ENCODE peak calls at places on chromosomes 5 and 9, in five cellular contexts. F is NB4; P is CD4-positive, alpha-beta T cell; T is fibroblast of villous mesenchyme; Y is right lobe of liver. H is an unnamed sample.

GRCh38 chr5:35046754-35047153 is 995 bp downstream of the AGXT2 start:
- DNase-seq in F (no peak), P (no peak), T (peak; percentile 78), Y (no peak), H (no peak)

GRCh38 chr9:87551692-87552303 is 54.1 kb downstream of the DAPK1 start:
- DNase-seq in F (no peak), P (no peak), T (no peak), Y (no peak), H (no peak)

GRCh38 chr5:136205061-136205702 is 12.2 kb upstream of the SMIM32 start:
- DNase-seq in F (no peak), P (no peak), T (no peak), Y (no peak), H (no peak)

GRCh38 chr5:128462330-128462729 is 75.7 kb downstream of the FBN2 start:
- DNase-seq in F (no peak), P (no peak), T (no peak), Y (no peak), H (no peak)

GRCh38 chr5:177557041-177557647 is 2.8 kb upstream of the FAM193B start:
- DNase-seq in F (peak; percentile 77), P (no peak), T (peak; percentile 39), Y (no peak), H (no peak)

GRCh38 chr9:79461735-79462134 is 110.0 kb upstream of the TLE4 start:
- DNase-seq in F (no peak), P (no peak), T (peak; percentile 40), Y (no peak), H (no peak)

GRCh38 chr9:132384376-132384775 is 22.3 kb downstream of the TTF1 start:
- DNase-seq in F (no peak), P (no peak), T (no peak), Y (no peak), H (no peak)

GRCh38 chr5:51806677-51807076 is 423.4 kb downstream of the ISL1 start:
- DNase-seq in F (no peak), P (no peak), T (no peak), Y (no peak), H (no peak)

GRCh38 chr9:76687861-76688374 is 76.3 kb upstream of the PCA3 start:
- DNase-seq in F (peak; percentile 47), P (no peak), T (peak; percentile 41), Y (no peak), H (no peak)

GRCh38 chr9:125690679-125691078 is 16.3 kb downstream of the MAPKAP1 start:
- DNase-seq in F (peak; percentile 84), P (no peak), T (peak; percentile 36), Y (no peak), H (no peak)

GRCh38 chr5:93607367-93608258 is 24.6 kb downstream of the NR2F1 start:
- DNase-seq in F (peak; percentile 47), P (no peak), T (peak; percentile 61), Y (peak; percentile 14), H (no peak)

GRCh38 chr5:6105350-6105749 is 273.0 kb downstream of the MED10 start:
- DNase-seq in F (no peak), P (no peak), T (no peak), Y (no peak), H (no peak)

GRCh38 chr5:108093186-108093585 is 288.7 kb downstream of the FBXL17 start:
- DNase-seq in F (peak; percentile 19), P (no peak), T (peak; percentile 24), Y (no peak), H (no peak)

GRCh38 chr5:178839319-178839704 is 20.4 kb upstream of the ZNF354B start:
- DNase-seq in F (peak; percentile 64), P (peak; percentile 42), T (peak; percentile 4), Y (peak; percentile 43), H (no peak)

GRCh38 chr5:172505403-172505759 is 51.1 kb upstream of the SH3PXD2B start:
- DNase-seq in F (no peak), P (no peak), T (no peak), Y (no peak), H (no peak)

GRCh38 chr5:88940712-88941111 is 57.7 kb upstream of the MEF2C start:
- DNase-seq in F (no peak), P (no peak), T (peak; percentile 20), Y (no peak), H (no peak)

GRCh38 chr9:70525553-70525952 is 111.1 kb upstream of the KLF9 start:
- DNase-seq in F (peak; percentile 55), P (no peak), T (peak; percentile 35), Y (no peak), H (no peak)

GRCh38 chr9:115946530-115946929 is 207.1 kb upstream of the PAPPA start:
- DNase-seq in F (no peak), P (no peak), T (peak; percentile 64), Y (no peak), H (no peak)

GRCh38 chr5:14516901-14517300 is 64.7 kb upstream of the OTULINL start:
- DNase-seq in F (no peak), P (no peak), T (no peak), Y (no peak), H (no peak)

GRCh38 chr9:99825158-99826046 is 3.7 kb downstream of the NR4A3 start:
- DNase-seq in F (peak; percentile 25), P (no peak), T (no peak), Y (peak; percentile 25), H (no peak)

GRCh38 chr5:179154991-179155955 is 95.1 kb downstream of the ZNF354C start:
- DNase-seq in F (no peak), P (no peak), T (no peak), Y (no peak), H (no peak)

GRCh38 chr9:98533866-98534265 is 174.9 kb downstream of the GABBR2 start:
- DNase-seq in F (no peak), P (no peak), T (no peak), Y (no peak), H (no peak)

GRCh38 chr9:114174876-114175771 is 19.8 kb downstream of the COL27A1 start:
- DNase-seq in F (no peak), P (no peak), T (peak; percentile 82), Y (peak; percentile 72), H (peak; percentile 52)

GRCh38 chr5:96344678-96345612 is 88.1 kb downstream of the PCSK1 start:
- DNase-seq in F (peak; percentile 65), P (no peak), T (peak; percentile 84), Y (no peak), H (no peak)

GRCh38 chr5:77076961-77077820 is 9.9 kb downstream of the ZBED3 start:
- DNase-seq in F (peak; percentile 81), P (peak; percentile 22), T (peak; percentile 61), Y (peak; percentile 70), H (peak; percentile 77)

GRCh38 chr9:89473762-89474469 is 24.0 kb downstream of the SEMA4D start:
- DNase-seq in F (no peak), P (no peak), T (peak; percentile 97), Y (no peak), H (no peak)

GRCh38 chr5:179762079-179762780 is 29.6 kb downstream of the MAML1 start:
- DNase-seq in F (peak; percentile 75), P (no peak), T (peak; percentile 73), Y (no peak), H (no peak)

GRCh38 chr9:14400658-14400995 is 86.7 kb upstream of the NFIB start:
- DNase-seq in F (peak; percentile 28), P (no peak), T (peak; percentile 66), Y (no peak), H (no peak)

GRCh38 chr5:167950126-167950721 is 341.2 kb upstream of the WWC1 start:
- DNase-seq in F (no peak), P (no peak), T (peak; percentile 92), Y (no peak), H (no peak)

GRCh38 chr5:55234171-55234700 is 828 bp upstream of the CCNO start:
- DNase-seq in F (peak; percentile 27), P (no peak), T (peak; percentile 26), Y (peak; percentile 26), H (no peak)

DNA sequence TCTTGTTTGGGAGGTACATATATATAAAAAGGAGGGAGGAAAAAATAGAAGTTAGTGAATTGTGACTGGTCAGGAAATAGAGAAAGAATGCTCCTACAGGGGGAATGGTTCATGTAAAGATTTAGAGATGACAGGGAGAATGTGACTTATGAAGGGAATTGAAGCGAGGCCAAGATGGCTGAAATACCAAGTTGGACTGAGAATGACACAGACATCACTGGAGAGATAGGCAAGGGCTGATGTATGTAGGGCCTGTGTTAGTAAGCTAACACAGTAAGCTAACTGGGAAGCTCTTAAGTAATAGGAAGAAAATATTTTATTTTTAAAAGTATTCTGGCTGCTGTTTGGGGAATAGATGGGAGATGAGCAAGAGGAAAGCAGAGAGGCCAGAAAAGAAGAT is 286.3 kb downstream of the NNT start:
- DNase-seq in F (no peak), P (no peak), T (peak; percentile 22), Y (no peak), H (no peak)
- TF ChIP-seq CTCF in F (no peak), P (no peak), T (no peak), Y (no peak), H (no peak)

GRCh38 chr9:123640792-123641222 is 284.8 kb downstream of the CRB2 start:
- DNase-seq in F (no peak), P (no peak), T (no peak), Y (no peak), H (no peak)
- TF ChIP-seq CTCF in F (no peak), P (no peak), T (no peak), Y (no peak), H (no peak)

DNA sequence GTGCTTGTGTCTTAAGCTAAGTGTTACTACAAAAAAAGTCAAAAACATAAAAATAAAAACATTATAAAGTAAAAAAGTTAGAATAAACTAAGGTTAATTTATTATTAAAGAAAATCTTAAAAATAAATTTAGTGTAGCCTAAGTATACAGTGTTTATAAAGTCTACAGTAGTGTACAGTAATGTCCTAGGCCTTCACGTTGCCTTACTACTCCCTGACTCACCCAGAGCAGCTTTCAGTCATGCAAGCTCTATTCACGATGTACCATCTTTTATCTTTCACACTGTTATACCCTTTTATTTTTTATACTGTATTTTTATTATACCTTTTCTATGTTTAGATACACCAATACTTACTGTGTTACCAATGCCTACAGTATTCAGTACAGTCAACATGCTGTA is 288.1 kb downstream of the HCN1 start:
- DNase-seq in F (no peak), P (no peak), T (no peak), Y (no peak), H (no peak)
- TF ChIP-seq CTCF in F (no peak), P (no peak), T (no peak), Y (no peak), H (no peak)

GRCh38 chr5:98217138-98217537 is 556.3 kb upstream of the RGMB start:
- DNase-seq in F (no peak), P (no peak), T (no peak), Y (no peak), H (no peak)
- TF ChIP-seq CTCF in F (no peak), P (no peak), T (no peak), Y (no peak), H (no peak)

GRCh38 chr5:44862808-44863207 is 54.1 kb downstream of the MRPS30 start:
- DNase-seq in F (peak; percentile 9), P (no peak), T (peak; percentile 4), Y (no peak), H (no peak)
- TF ChIP-seq CTCF in F (peak; percentile 2), P (no peak), T (peak; percentile 21), Y (no peak), H (no peak)